ENCODE peak calls at places on chromosomes 12 and 14, in ten cellular contexts. Z, W, F, R, Q, D, K, C, I and Y are unnamed samples.

GRCh38 chr14:68466491-68466977 is 326.3 kb downstream of the ZFP36L1 start:
- DNase-seq in Z (no peak), W (peak), F (no peak), R (no peak), Q (no peak), D (no peak), K (no peak), C (no peak), I (peak), Y (no peak)

GRCh38 chr12:3200032-3200617 is 122.9 kb downstream of the TSPAN9 start:
- DNase-seq in Z (no peak), W (no peak), F (no peak), R (peak), Q (no peak), D (no peak), K (peak), C (no peak), I (peak), Y (no peak)

GRCh38 chr14:97924922-97925613 is 1127.9 kb downstream of the VRK1 start:
- DNase-seq in Z (no peak), W (no peak), F (no peak), R (no peak), Q (no peak), D (no peak), K (no peak), C (no peak), I (no peak), Y (no peak)

GRCh38 chr14:68843471-68844209 is 50.8 kb upstream of the ZFP36L1 start:
- DNase-seq in Z (peak), W (peak), F (peak), R (peak), Q (peak), D (peak), K (peak), C (no peak), I (peak), Y (peak)

GRCh38 chr14:104442611-104443390 is 136.8 kb upstream of the C14orf180 start:
- DNase-seq in Z (no peak), W (no peak), F (no peak), R (no peak), Q (no peak), D (no peak), K (no peak), C (no peak), I (no peak), Y (no peak)

GRCh38 chr14:61332658-61333029 is 11.3 kb downstream of the PRKCH start:
- DNase-seq in Z (no peak), W (no peak), F (no peak), R (no peak), Q (no peak), D (no peak), K (no peak), C (no peak), I (no peak), Y (no peak)

GRCh38 chr14:69880851-69881250 is 1.6 kb downstream of the SMOC1 start:
- DNase-seq in Z (no peak), W (no peak), F (no peak), R (peak), Q (no peak), D (no peak), K (no peak), C (no peak), I (no peak), Y (no peak)

GRCh38 chr14:90140298-90140955 is 78.6 kb downstream of the KCNK13 start:
- DNase-seq in Z (no peak), W (no peak), F (no peak), R (peak), Q (peak), D (no peak), K (no peak), C (no peak), I (no peak), Y (no peak)